ENCODE peak calls at places on chromosome 4, in seven cellular contexts. One of them, this sample, is unnamed.

GRCh38 chr4:6617246-6617645 is 23.2 kb upstream of the MRFAP1 start:
- DNase-seq in ACHN: no peak
- DNase-seq in Kasumi-1: no peak
- DNase-seq in left ventricle myocardium inferior: no peak
- DNase-seq in Caco-2: no peak
- DNase-seq in nephron progenitor cell: no peak
- DNase-seq in hepatic stellate cell: no peak
- DNase-seq in this sample: no peak

GRCh38 chr4:42673084-42673429 is 16.2 kb upstream of the ATP8A1 start:
- DNase-seq in hepatic stellate cell: no peak
- DNase-seq in nephron progenitor cell: no peak
- DNase-seq in ACHN: no peak
- DNase-seq in Kasumi-1: peak
- DNase-seq in left ventricle myocardium inferior: peak
- DNase-seq in Caco-2: no peak
- DNase-seq in this sample: no peak

GRCh38 chr4:4519296-4519898 is 22.5 kb downstream of the STX18 start:
- DNase-seq in Caco-2: no peak
- DNase-seq in left ventricle myocardium inferior: no peak
- DNase-seq in nephron progenitor cell: no peak
- DNase-seq in ACHN: peak
- DNase-seq in hepatic stellate cell: no peak
- DNase-seq in Kasumi-1: peak
- DNase-seq in this sample: peak

GRCh38 chr4:93834371-93835066 is 6.0 kb downstream of the ATOH1 start:
- DNase-seq in nephron progenitor cell: peak
- DNase-seq in ACHN: no peak
- DNase-seq in Kasumi-1: no peak
- DNase-seq in Caco-2: no peak
- DNase-seq in left ventricle myocardium inferior: no peak
- DNase-seq in hepatic stellate cell: no peak
- DNase-seq in this sample: no peak

GRCh38 chr4:128155231-128155855 is 94.2 kb downstream of the LARP1B start:
- DNase-seq in nephron progenitor cell: no peak
- DNase-seq in Caco-2: no peak
- DNase-seq in Kasumi-1: peak
- DNase-seq in left ventricle myocardium inferior: peak
- DNase-seq in ACHN: no peak
- DNase-seq in hepatic stellate cell: no peak
- DNase-seq in this sample: no peak

GRCh38 chr4:185143596-185143969 is 517 bp downstream of the SLC25A4 start:
- DNase-seq in hepatic stellate cell: peak
- DNase-seq in left ventricle myocardium inferior: peak
- DNase-seq in Caco-2: no peak
- DNase-seq in ACHN: peak
- DNase-seq in Kasumi-1: peak
- DNase-seq in nephron progenitor cell: no peak
- DNase-seq in this sample: peak

GRCh38 chr4:22897520-22898108 is 204.9 kb downstream of the GBA3 start:
- DNase-seq in Kasumi-1: peak
- DNase-seq in Caco-2: no peak
- DNase-seq in ACHN: peak
- DNase-seq in nephron progenitor cell: peak
- DNase-seq in hepatic stellate cell: no peak
- DNase-seq in left ventricle myocardium inferior: no peak
- DNase-seq in this sample: peak

GRCh38 chr4:117893207-117893606 is 141.1 kb upstream of the NDST3 start:
- DNase-seq in Kasumi-1: no peak
- DNase-seq in left ventricle myocardium inferior: no peak
- DNase-seq in Caco-2: no peak
- DNase-seq in ACHN: peak
- DNase-seq in nephron progenitor cell: no peak
- DNase-seq in hepatic stellate cell: no peak
- DNase-seq in this sample: no peak

GRCh38 chr4:76545161-76545884 is 110.3 kb downstream of the SHROOM3 start:
- DNase-seq in Kasumi-1: peak
- DNase-seq in Caco-2: no peak
- DNase-seq in left ventricle myocardium inferior: no peak
- DNase-seq in hepatic stellate cell: no peak
- DNase-seq in ACHN: no peak
- DNase-seq in nephron progenitor cell: peak
- DNase-seq in this sample: peak

GRCh38 chr4:124481123-124481522 is 231.4 kb downstream of the ANKRD50 start:
- DNase-seq in Kasumi-1: no peak
- DNase-seq in Caco-2: no peak
- DNase-seq in left ventricle myocardium inferior: no peak
- DNase-seq in hepatic stellate cell: no peak
- DNase-seq in ACHN: no peak
- DNase-seq in nephron progenitor cell: no peak
- DNase-seq in this sample: no peak

GRCh38 chr4:184476660-184477059 is 2.3 kb upstream of the IRF2 start:
- DNase-seq in nephron progenitor cell: no peak
- DNase-seq in Caco-2: no peak
- DNase-seq in hepatic stellate cell: no peak
- DNase-seq in ACHN: no peak
- DNase-seq in Kasumi-1: no peak
- DNase-seq in left ventricle myocardium inferior: no peak
- DNase-seq in this sample: no peak

GRCh38 chr4:51853027-51853682 is 10.2 kb downstream of the DCUN1D4 start:
- DNase-seq in nephron progenitor cell: no peak
- DNase-seq in left ventricle myocardium inferior: no peak
- DNase-seq in hepatic stellate cell: no peak
- DNase-seq in Kasumi-1: no peak
- DNase-seq in Caco-2: peak
- DNase-seq in ACHN: peak
- DNase-seq in this sample: peak

GRCh38 chr4:113979157-113979972 is at the start of gene ARSJ:
- DNase-seq in ACHN: peak
- DNase-seq in nephron progenitor cell: peak
- DNase-seq in Kasumi-1: no peak
- DNase-seq in Caco-2: peak
- DNase-seq in hepatic stellate cell: peak
- DNase-seq in left ventricle myocardium inferior: peak
- DNase-seq in this sample: peak

GRCh38 chr4:73067971-73068394 is 1.5 kb downstream of the COX18 start:
- DNase-seq in Caco-2: no peak
- DNase-seq in left ventricle myocardium inferior: no peak
- DNase-seq in Kasumi-1: no peak
- DNase-seq in hepatic stellate cell: peak
- DNase-seq in ACHN: no peak
- DNase-seq in nephron progenitor cell: no peak
- DNase-seq in this sample: peak

GRCh38 chr4:16079046-16079445 is 4.8 kb downstream of the PROM1 start:
- DNase-seq in left ventricle myocardium inferior: no peak
- DNase-seq in nephron progenitor cell: no peak
- DNase-seq in Caco-2: no peak
- DNase-seq in Kasumi-1: no peak
- DNase-seq in ACHN: no peak
- DNase-seq in hepatic stellate cell: no peak
- DNase-seq in this sample: peak

GRCh38 chr4:57249083-57249482 is 138.9 kb upstream of the IGFBP7 start:
- DNase-seq in Caco-2: no peak
- DNase-seq in hepatic stellate cell: no peak
- DNase-seq in Kasumi-1: no peak
- DNase-seq in ACHN: no peak
- DNase-seq in nephron progenitor cell: no peak
- DNase-seq in left ventricle myocardium inferior: no peak
- DNase-seq in this sample: peak

GRCh38 chr4:36385951-36386561 is 104.6 kb downstream of the DTHD1 start:
- DNase-seq in left ventricle myocardium inferior: no peak
- DNase-seq in hepatic stellate cell: no peak
- DNase-seq in nephron progenitor cell: no peak
- DNase-seq in ACHN: no peak
- DNase-seq in Kasumi-1: peak
- DNase-seq in Caco-2: no peak
- DNase-seq in this sample: no peak

GRCh38 chr4:87038837-87039715 is 104.3 kb downstream of the AFF1 start:
- DNase-seq in nephron progenitor cell: peak
- DNase-seq in left ventricle myocardium inferior: peak
- DNase-seq in ACHN: peak
- DNase-seq in hepatic stellate cell: peak
- DNase-seq in Caco-2: no peak
- DNase-seq in Kasumi-1: no peak
- DNase-seq in this sample: peak

GRCh38 chr4:22850055-22850454 is 157.3 kb downstream of the GBA3 start:
- DNase-seq in Kasumi-1: no peak
- DNase-seq in nephron progenitor cell: no peak
- DNase-seq in left ventricle myocardium inferior: no peak
- DNase-seq in hepatic stellate cell: no peak
- DNase-seq in ACHN: no peak
- DNase-seq in Caco-2: no peak
- DNase-seq in this sample: no peak

GRCh38 chr4:42654606-42655005 is 2.3 kb downstream of the ATP8A1 start:
- DNase-seq in ACHN: peak
- DNase-seq in nephron progenitor cell: no peak
- DNase-seq in hepatic stellate cell: peak
- DNase-seq in left ventricle myocardium inferior: no peak
- DNase-seq in Kasumi-1: peak
- DNase-seq in Caco-2: peak
- DNase-seq in this sample: peak

GRCh38 chr4:145805490-145805889 is 125.5 kb downstream of the C4orf51 start:
- DNase-seq in left ventricle myocardium inferior: peak
- DNase-seq in ACHN: no peak
- DNase-seq in nephron progenitor cell: no peak
- DNase-seq in Caco-2: peak
- DNase-seq in hepatic stellate cell: no peak
- DNase-seq in Kasumi-1: no peak
- DNase-seq in this sample: peak

GRCh38 chr4:169139013-169139412 is 129.0 kb upstream of the CBR4 start:
- DNase-seq in left ventricle myocardium inferior: no peak
- DNase-seq in Kasumi-1: no peak
- DNase-seq in ACHN: no peak
- DNase-seq in nephron progenitor cell: no peak
- DNase-seq in hepatic stellate cell: no peak
- DNase-seq in Caco-2: no peak
- DNase-seq in this sample: no peak

GRCh38 chr4:41538017-41538733 is at the start of gene LIMCH1:
- DNase-seq in Kasumi-1: no peak
- DNase-seq in ACHN: no peak
- DNase-seq in nephron progenitor cell: peak
- DNase-seq in left ventricle myocardium inferior: peak
- DNase-seq in Caco-2: no peak
- DNase-seq in hepatic stellate cell: no peak
- DNase-seq in this sample: no peak

GRCh38 chr4:1447676-1448588 is 41.7 kb upstream of the NKX1-1 start:
- DNase-seq in nephron progenitor cell: no peak
- DNase-seq in Caco-2: no peak
- DNase-seq in Kasumi-1: no peak
- DNase-seq in hepatic stellate cell: no peak
- DNase-seq in left ventricle myocardium inferior: no peak
- DNase-seq in ACHN: no peak
- DNase-seq in this sample: no peak

GRCh38 chr4:6953751-6954380 is 44.2 kb downstream of the TBC1D14 start:
- DNase-seq in hepatic stellate cell: peak
- DNase-seq in left ventricle myocardium inferior: peak
- DNase-seq in ACHN: peak
- DNase-seq in Kasumi-1: no peak
- DNase-seq in nephron progenitor cell: peak
- DNase-seq in Caco-2: peak
- DNase-seq in this sample: peak

GRCh38 chr4:88999392-88999791 is 57.6 kb downstream of the FAM13A start:
- DNase-seq in nephron progenitor cell: no peak
- DNase-seq in hepatic stellate cell: no peak
- DNase-seq in ACHN: no peak
- DNase-seq in left ventricle myocardium inferior: no peak
- DNase-seq in Kasumi-1: no peak
- DNase-seq in Caco-2: no peak
- DNase-seq in this sample: no peak

GRCh38 chr4:79598801-79599200 is 190.8 kb upstream of the GK2 start:
- DNase-seq in left ventricle myocardium inferior: no peak
- DNase-seq in hepatic stellate cell: no peak
- DNase-seq in ACHN: no peak
- DNase-seq in Kasumi-1: no peak
- DNase-seq in nephron progenitor cell: no peak
- DNase-seq in Caco-2: no peak
- DNase-seq in this sample: no peak

GRCh38 chr4:27100713-27101112 is 240.1 kb downstream of the STIM2 start:
- DNase-seq in left ventricle myocardium inferior: no peak
- DNase-seq in hepatic stellate cell: no peak
- DNase-seq in Caco-2: no peak
- DNase-seq in ACHN: no peak
- DNase-seq in nephron progenitor cell: no peak
- DNase-seq in Kasumi-1: no peak
- DNase-seq in this sample: no peak

GRCh38 chr4:159071178-159071968 is 31.5 kb upstream of the RAPGEF2 start:
- DNase-seq in left ventricle myocardium inferior: no peak
- DNase-seq in hepatic stellate cell: peak
- DNase-seq in Caco-2: peak
- DNase-seq in nephron progenitor cell: no peak
- DNase-seq in ACHN: peak
- DNase-seq in Kasumi-1: no peak
- DNase-seq in this sample: peak

GRCh38 chr4:86967798-86968197 is 33.0 kb downstream of the AFF1 start:
- DNase-seq in Kasumi-1: no peak
- DNase-seq in hepatic stellate cell: no peak
- DNase-seq in left ventricle myocardium inferior: no peak
- DNase-seq in nephron progenitor cell: no peak
- DNase-seq in ACHN: no peak
- DNase-seq in Caco-2: no peak
- DNase-seq in this sample: peak

GRCh38 chr4:80926446-80926845 is 104.1 kb upstream of the BMP3 start:
- DNase-seq in ACHN: peak
- DNase-seq in Caco-2: no peak
- DNase-seq in left ventricle myocardium inferior: no peak
- DNase-seq in Kasumi-1: no peak
- DNase-seq in nephron progenitor cell: no peak
- DNase-seq in hepatic stellate cell: peak
- DNase-seq in this sample: peak

GRCh38 chr4:176818531-176818930 is 25.8 kb upstream of the VEGFC start:
- DNase-seq in left ventricle myocardium inferior: no peak
- DNase-seq in hepatic stellate cell: no peak
- DNase-seq in Kasumi-1: no peak
- DNase-seq in Caco-2: no peak
- DNase-seq in nephron progenitor cell: no peak
- DNase-seq in ACHN: no peak
- DNase-seq in this sample: peak

GRCh38 chr4:39638358-39639239 is at the start of gene SMIM14:
- DNase-seq in nephron progenitor cell: peak
- DNase-seq in Kasumi-1: peak
- DNase-seq in hepatic stellate cell: peak
- DNase-seq in Caco-2: peak
- DNase-seq in left ventricle myocardium inferior: peak
- DNase-seq in ACHN: peak
- DNase-seq in this sample: peak

GRCh38 chr4:177251237-177251636 is 58.4 kb upstream of the NEIL3 start:
- DNase-seq in Caco-2: no peak
- DNase-seq in Kasumi-1: peak
- DNase-seq in nephron progenitor cell: no peak
- DNase-seq in hepatic stellate cell: no peak
- DNase-seq in ACHN: no peak
- DNase-seq in left ventricle myocardium inferior: no peak
- DNase-seq in this sample: no peak

GRCh38 chr4:150828159-150828558 is 186.9 kb downstream of the LRBA start:
- DNase-seq in nephron progenitor cell: no peak
- DNase-seq in Kasumi-1: no peak
- DNase-seq in Caco-2: no peak
- DNase-seq in left ventricle myocardium inferior: no peak
- DNase-seq in ACHN: no peak
- DNase-seq in hepatic stellate cell: no peak
- DNase-seq in this sample: no peak

GRCh38 chr4:150244600-150244999 is 166.4 kb downstream of the DCLK2 start:
- DNase-seq in Kasumi-1: no peak
- DNase-seq in ACHN: peak
- DNase-seq in hepatic stellate cell: peak
- DNase-seq in Caco-2: no peak
- DNase-seq in left ventricle myocardium inferior: no peak
- DNase-seq in nephron progenitor cell: no peak
- DNase-seq in this sample: peak

GRCh38 chr4:2248821-2249261 is 6.9 kb upstream of the HAUS3 start:
- DNase-seq in Caco-2: no peak
- DNase-seq in left ventricle myocardium inferior: no peak
- DNase-seq in nephron progenitor cell: peak
- DNase-seq in Kasumi-1: no peak
- DNase-seq in ACHN: no peak
- DNase-seq in hepatic stellate cell: no peak
- DNase-seq in this sample: no peak

GRCh38 chr4:146183209-146183608 is 7.7 kb downstream of the LSM6 start:
- DNase-seq in Caco-2: no peak
- DNase-seq in ACHN: no peak
- DNase-seq in left ventricle myocardium inferior: no peak
- DNase-seq in nephron progenitor cell: no peak
- DNase-seq in hepatic stellate cell: no peak
- DNase-seq in Kasumi-1: no peak
- DNase-seq in this sample: no peak